ENCODE peak calls at places on chromosome X, in seven cellular contexts. G is mesendoderm, D is H9, W is mesenchymal stem cell, A is IMR-90, C is H1, H is trophoblast cell. I is an unnamed sample.

GRCh38 chrX:123274796-123275195 is 90.7 kb downstream of the GRIA3 start:
- DNase-seq in G (no peak), D (no peak), W (no peak), A (no peak), C (no peak), H (peak; percentile 16), I (no peak)

GRCh38 chrX:107736781-107737531 is 38.6 kb downstream of the TSC22D3 start:
- DNase-seq in G (peak; percentile 98), D (peak; percentile 88), W (peak; percentile 8), A (no peak), C (no peak), H (no peak), I (no peak)

GRCh38 chrX:129462707-129463106 is 60.6 kb downstream of the SMARCA1 start:
- DNase-seq in G (no peak), D (no peak), W (no peak), A (no peak), C (no peak), H (no peak), I (no peak)

GRCh38 chrX:74437530-74437929 is 16.2 kb downstream of the SLC16A2 start:
- DNase-seq in G (no peak), D (no peak), W (no peak), A (no peak), C (no peak), H (peak; percentile 71), I (no peak)

GRCh38 chrX:111662314-111662713 is 18.7 kb upstream of the ALG13 start:
- DNase-seq in G (no peak), D (no peak), W (no peak), A (no peak), C (no peak), H (no peak), I (no peak)

GRCh38 chrX:71537743-71538142 is 4.8 kb downstream of the OGT start:
- DNase-seq in G (no peak), D (no peak), W (no peak), A (no peak), C (no peak), H (no peak), I (no peak)

GRCh38 chrX:54807524-54808108 is at the start of gene MAGED2:
- DNase-seq in G (peak; percentile 26), D (peak; percentile 42), W (peak; percentile 57), A (peak; percentile 16), C (no peak), H (peak; percentile 19), I (peak; percentile 6)

GRCh38 chrX:100350704-100351489 is 59.2 kb downstream of the PCDH19 start:
- DNase-seq in G (no peak), D (no peak), W (no peak), A (no peak), C (no peak), H (no peak), I (no peak)

GRCh38 chrX:133813991-133814390 is 171.4 kb downstream of the GPC3 start:
- DNase-seq in G (peak; percentile 22), D (no peak), W (no peak), A (no peak), C (no peak), H (no peak), I (no peak)

GRCh38 chrX:31269914-31270313 is 198.1 kb upstream of the FTHL17 start:
- DNase-seq in G (no peak), D (no peak), W (peak; percentile 20), A (no peak), C (no peak), H (peak; percentile 76), I (no peak)

GRCh38 chrX:38798956-38799355 is 2.3 kb upstream of the MID1IP1 start:
- DNase-seq in G (no peak), D (no peak), W (peak; percentile 38), A (peak; percentile 72), C (no peak), H (no peak), I (no peak)

GRCh38 chrX:71106427-71106826 is at the start of gene CXorf65:
- DNase-seq in G (no peak), D (no peak), W (no peak), A (no peak), C (no peak), H (no peak), I (no peak)

GRCh38 chrX:151776113-151776790 is 41.7 kb downstream of the CNGA2 start:
- DNase-seq in G (peak; percentile 83), D (peak; percentile 46), W (no peak), A (no peak), C (no peak), H (no peak), I (no peak)

GRCh38 chrX:23554304-23554703 is 113.0 kb upstream of the PRDX4 start:
- DNase-seq in G (peak; percentile 36), D (no peak), W (peak; percentile 38), A (peak; percentile 50), C (no peak), H (peak; percentile 40), I (peak; percentile 11)

GRCh38 chrX:44675364-44676024 is 132.8 kb upstream of the FUNDC1 start:
- DNase-seq in G (no peak), D (peak; percentile 30), W (peak; percentile 9), A (peak; percentile 91), C (no peak), H (no peak), I (no peak)

GRCh38 chrX:10444204-10444603 is 176.2 kb downstream of the MID1 start:
- DNase-seq in G (peak; percentile 29), D (no peak), W (no peak), A (no peak), C (no peak), H (peak; percentile 42), I (no peak)

GRCh38 chrX:17692709-17693346 is 44.5 kb upstream of the SCML1 start:
- DNase-seq in G (peak; percentile 59), D (peak; percentile 48), W (peak; percentile 4), A (peak; percentile 84), C (no peak), H (peak; percentile 49), I (no peak)

GRCh38 chrX:149199734-149200133 is 305.4 kb downstream of the IDS start:
- DNase-seq in G (no peak), D (no peak), W (no peak), A (no peak), C (no peak), H (no peak), I (no peak)
- H3K18ac ChIP-seq in G (no peak overlapping the region), D (no peak overlapping the region), W (no peak overlapping the region), A (no peak overlapping the region), C (no peak overlapping the region), H (no peak overlapping the region), I (no peak overlapping the region)

GRCh38 chrX:77979870-77980269 is 10.4 kb upstream of the PGAM4 start:
- DNase-seq in G (no peak), D (no peak), W (no peak), A (no peak), C (no peak), H (no peak), I (no peak)
- H3K4ac ChIP-seq in G (no peak overlapping the region), D (no peak overlapping the region), W (no peak overlapping the region), A (no peak overlapping the region), C (no peak overlapping the region), H (no peak overlapping the region), I (no peak overlapping the region)

GRCh38 chrX:84168095-84168494 is 19.9 kb downstream of the RPS6KA6 start:
- DNase-seq in G (no peak), D (no peak), W (peak; percentile 4), A (peak; percentile 53), C (no peak), H (peak; percentile 53), I (no peak)

GRCh38 chrX:84165716-84166115 is 22.3 kb downstream of the RPS6KA6 start:
- DNase-seq in G (no peak), D (no peak), W (no peak), A (no peak), C (no peak), H (no peak), I (no peak)

GRCh38 chrX:84174348-84174747 is 13.7 kb downstream of the RPS6KA6 start:
- DNase-seq in G (no peak), D (no peak), W (no peak), A (no peak), C (no peak), H (no peak), I (no peak)

GRCh38 chrX:84170931-84171330 is 17.1 kb downstream of the RPS6KA6 start:
- DNase-seq in G (no peak), D (no peak), W (no peak), A (peak; percentile 41), C (no peak), H (no peak), I (no peak)

DNA sequence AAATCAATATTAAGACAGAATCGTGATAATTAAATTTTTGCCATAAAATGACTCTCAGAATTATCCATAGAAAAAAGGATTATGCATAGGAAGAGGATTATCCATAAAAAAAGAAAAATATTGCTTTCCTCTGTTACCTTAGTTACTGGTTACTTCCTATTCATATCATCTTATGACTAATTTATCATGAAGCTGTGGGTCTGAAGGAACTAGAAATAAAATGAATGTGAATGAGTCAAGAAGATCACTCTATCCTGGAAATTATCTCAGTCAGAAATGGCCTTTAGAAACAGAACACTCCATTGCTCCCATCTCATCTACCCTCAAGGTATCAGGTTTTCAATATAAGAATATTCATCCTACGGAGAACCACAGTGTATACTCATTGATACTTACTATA is 19.4 kb downstream of the RPS6KA6 start:
- DNase-seq in G (no peak), D (no peak), W (no peak), A (peak; percentile 21), C (no peak), H (peak; percentile 32), I (no peak)
- H3K27ac ChIP-seq in G (no peak overlapping the region), D (no peak overlapping the region), W (no peak overlapping the region), A (no peak overlapping the region), C (no peak overlapping the region), H (no peak overlapping the region), I (no peak overlapping the region)

GRCh38 chrX:5965406-5965805 is 263.3 kb downstream of the NLGN4X start:
- DNase-seq in G (peak; percentile 10), D (no peak), W (no peak), A (no peak), C (no peak), H (no peak), I (no peak)

GRCh38 chrX:5976332-5976731 is 252.3 kb downstream of the NLGN4X start:
- DNase-seq in G (no peak), D (no peak), W (no peak), A (no peak), C (no peak), H (no peak), I (no peak)

GRCh38 chrX:5971300-5971699 is 257.4 kb downstream of the NLGN4X start:
- DNase-seq in G (no peak), D (no peak), W (no peak), A (no peak), C (no peak), H (no peak), I (no peak)
- H3K18ac ChIP-seq in G (no peak overlapping the region), D (no peak overlapping the region), W (no peak overlapping the region), A (no peak overlapping the region), C (no peak overlapping the region), H (no peak overlapping the region), I (no peak overlapping the region)

GRCh38 chrX:80721186-80721585 is 88.5 kb downstream of the BRWD3 start:
- DNase-seq in G (no peak), D (no peak), W (no peak), A (no peak), C (no peak), H (no peak), I (no peak)
- H3K4ac ChIP-seq in G (no peak overlapping the region), D (no peak overlapping the region), W (no peak overlapping the region), A (no peak overlapping the region), C (no peak overlapping the region), H (no peak overlapping the region), I (no peak overlapping the region)

GRCh38 chrX:56793533-56794320 is 64.7 kb downstream of the NBDY start:
- DNase-seq in G (no peak), D (peak; percentile 14), W (no peak), A (no peak), C (no peak), H (no peak), I (no peak)
- H3K27ac ChIP-seq in G (no peak overlapping the region), D (no peak overlapping the region), W (no peak overlapping the region), A (no peak overlapping the region), C (no peak overlapping the region), H (no peak overlapping the region), I (no peak overlapping the region)

I was measured in neuronal stem cell.